ENCODE peak calls at places on chromosomes 6 and 20, in five cellular contexts. One of them, this sample, is unnamed.
A peak's percentile ranks its signal among the peaks of the same experiment; 100 is the strongest.

GRCh38 chr6:86459978-86460377 is 477.4 kb upstream of the HTR1E start:
- DNase-seq in stimulated activated CD4-positive, alpha-beta T cell treated with anti-CD3 and anti-CD28 coated beads, Interleukin-12 subunit alpha, Interleukin-12 subunit beta, amount 100 ng/mL, for 48 hours: no peak
- DNase-seq in LHCN-M2: no peak
- DNase-seq in endothelial cell: no peak
- DNase-seq in CD8-positive, alpha-beta memory T cell: no peak
- DNase-seq in this sample: no peak

GRCh38 chr20:16569218-16570153 is 3.8 kb downstream of the KIF16B start:
- DNase-seq in stimulated activated CD4-positive, alpha-beta T cell treated with anti-CD3 and anti-CD28 coated beads, Interleukin-12 subunit alpha, Interleukin-12 subunit beta, amount 100 ng/mL, for 48 hours: no peak
- DNase-seq in LHCN-M2: no peak
- DNase-seq in CD8-positive, alpha-beta memory T cell: no peak
- DNase-seq in endothelial cell: no peak
- DNase-seq in this sample: no peak

GRCh38 chr6:46954819-46955520 is 33.2 kb upstream of the ADGRF5 start:
- DNase-seq in CD8-positive, alpha-beta memory T cell: no peak
- DNase-seq in LHCN-M2: no peak
- DNase-seq in endothelial cell: no peak
- DNase-seq in stimulated activated CD4-positive, alpha-beta T cell treated with anti-CD3 and anti-CD28 coated beads, Interleukin-12 subunit alpha, Interleukin-12 subunit beta, amount 100 ng/mL, for 48 hours: no peak
- DNase-seq in this sample: no peak

GRCh38 chr6:143196525-143197225 is 136.0 kb downstream of the AIG1 start:
- DNase-seq in CD8-positive, alpha-beta memory T cell: no peak
- DNase-seq in endothelial cell: no peak
- DNase-seq in stimulated activated CD4-positive, alpha-beta T cell treated with anti-CD3 and anti-CD28 coated beads, Interleukin-12 subunit alpha, Interleukin-12 subunit beta, amount 100 ng/mL, for 48 hours: no peak
- DNase-seq in LHCN-M2: peak; percentile 41
- DNase-seq in this sample: no peak

GRCh38 chr6:52815167-52816092 is 11.8 kb upstream of the GSTA1 start:
- DNase-seq in CD8-positive, alpha-beta memory T cell: peak; percentile 11
- DNase-seq in stimulated activated CD4-positive, alpha-beta T cell treated with anti-CD3 and anti-CD28 coated beads, Interleukin-12 subunit alpha, Interleukin-12 subunit beta, amount 100 ng/mL, for 48 hours: peak; percentile 8
- DNase-seq in LHCN-M2: peak; percentile 44
- DNase-seq in endothelial cell: peak; percentile 57
- DNase-seq in this sample: peak; percentile 5

GRCh38 chr6:32983493-32983848 is 15.1 kb downstream of the BRD2 start:
- DNase-seq in LHCN-M2: no peak
- DNase-seq in stimulated activated CD4-positive, alpha-beta T cell treated with anti-CD3 and anti-CD28 coated beads, Interleukin-12 subunit alpha, Interleukin-12 subunit beta, amount 100 ng/mL, for 48 hours: no peak
- DNase-seq in CD8-positive, alpha-beta memory T cell: no peak
- DNase-seq in endothelial cell: no peak
- DNase-seq in this sample: no peak

GRCh38 chr6:144262470-144263369 is 22.4 kb upstream of the UTRN start:
- DNase-seq in CD8-positive, alpha-beta memory T cell: no peak
- DNase-seq in endothelial cell: no peak
- DNase-seq in stimulated activated CD4-positive, alpha-beta T cell treated with anti-CD3 and anti-CD28 coated beads, Interleukin-12 subunit alpha, Interleukin-12 subunit beta, amount 100 ng/mL, for 48 hours: no peak
- DNase-seq in LHCN-M2: no peak
- DNase-seq in this sample: no peak

GRCh38 chr20:62744761-62745160 is 36.1 kb downstream of the NTSR1 start:
- DNase-seq in endothelial cell: no peak
- DNase-seq in stimulated activated CD4-positive, alpha-beta T cell treated with anti-CD3 and anti-CD28 coated beads, Interleukin-12 subunit alpha, Interleukin-12 subunit beta, amount 100 ng/mL, for 48 hours: no peak
- DNase-seq in CD8-positive, alpha-beta memory T cell: no peak
- DNase-seq in LHCN-M2: no peak
- DNase-seq in this sample: no peak

GRCh38 chr6:130913119-130913518 is 85.9 kb downstream of the SMLR1 start:
- DNase-seq in stimulated activated CD4-positive, alpha-beta T cell treated with anti-CD3 and anti-CD28 coated beads, Interleukin-12 subunit alpha, Interleukin-12 subunit beta, amount 100 ng/mL, for 48 hours: peak; percentile 4
- DNase-seq in CD8-positive, alpha-beta memory T cell: no peak
- DNase-seq in endothelial cell: no peak
- DNase-seq in LHCN-M2: no peak
- DNase-seq in this sample: no peak

GRCh38 chr20:37362821-37363220 is 16.9 kb downstream of the SRC start:
- DNase-seq in endothelial cell: no peak
- DNase-seq in LHCN-M2: no peak
- DNase-seq in stimulated activated CD4-positive, alpha-beta T cell treated with anti-CD3 and anti-CD28 coated beads, Interleukin-12 subunit alpha, Interleukin-12 subunit beta, amount 100 ng/mL, for 48 hours: no peak
- DNase-seq in CD8-positive, alpha-beta memory T cell: no peak
- DNase-seq in this sample: no peak

GRCh38 chr20:47355489-47356219 is 845 bp downstream of the ZMYND8 start:
- DNase-seq in LHCN-M2: no peak
- DNase-seq in CD8-positive, alpha-beta memory T cell: no peak
- DNase-seq in endothelial cell: no peak
- DNase-seq in stimulated activated CD4-positive, alpha-beta T cell treated with anti-CD3 and anti-CD28 coated beads, Interleukin-12 subunit alpha, Interleukin-12 subunit beta, amount 100 ng/mL, for 48 hours: no peak
- DNase-seq in this sample: no peak

GRCh38 chr20:19913927-19914614 is 103.1 kb upstream of the NAA20 start:
- DNase-seq in CD8-positive, alpha-beta memory T cell: no peak
- DNase-seq in endothelial cell: no peak
- DNase-seq in stimulated activated CD4-positive, alpha-beta T cell treated with anti-CD3 and anti-CD28 coated beads, Interleukin-12 subunit alpha, Interleukin-12 subunit beta, amount 100 ng/mL, for 48 hours: no peak
- DNase-seq in LHCN-M2: peak; percentile 67
- DNase-seq in this sample: no peak

GRCh38 chr20:25692499-25692898 is 4.2 kb downstream of the ZNF337 start:
- DNase-seq in CD8-positive, alpha-beta memory T cell: no peak
- DNase-seq in stimulated activated CD4-positive, alpha-beta T cell treated with anti-CD3 and anti-CD28 coated beads, Interleukin-12 subunit alpha, Interleukin-12 subunit beta, amount 100 ng/mL, for 48 hours: no peak
- DNase-seq in LHCN-M2: no peak
- DNase-seq in endothelial cell: no peak
- DNase-seq in this sample: no peak

GRCh38 chr6:168678177-168678576 is 237.2 kb downstream of the SMOC2 start:
- DNase-seq in LHCN-M2: no peak
- DNase-seq in endothelial cell: no peak
- DNase-seq in stimulated activated CD4-positive, alpha-beta T cell treated with anti-CD3 and anti-CD28 coated beads, Interleukin-12 subunit alpha, Interleukin-12 subunit beta, amount 100 ng/mL, for 48 hours: no peak
- DNase-seq in CD8-positive, alpha-beta memory T cell: no peak
- DNase-seq in this sample: no peak

GRCh38 chr6:128598561-128598960 is 78.2 kb upstream of the PTPRK start:
- DNase-seq in LHCN-M2: no peak
- DNase-seq in endothelial cell: no peak
- DNase-seq in stimulated activated CD4-positive, alpha-beta T cell treated with anti-CD3 and anti-CD28 coated beads, Interleukin-12 subunit alpha, Interleukin-12 subunit beta, amount 100 ng/mL, for 48 hours: no peak
- DNase-seq in CD8-positive, alpha-beta memory T cell: no peak
- DNase-seq in this sample: no peak

GRCh38 chr20:36872857-36873256 is 3.1 kb upstream of the TLDC2 start:
- DNase-seq in LHCN-M2: no peak
- DNase-seq in stimulated activated CD4-positive, alpha-beta T cell treated with anti-CD3 and anti-CD28 coated beads, Interleukin-12 subunit alpha, Interleukin-12 subunit beta, amount 100 ng/mL, for 48 hours: no peak
- DNase-seq in CD8-positive, alpha-beta memory T cell: no peak
- DNase-seq in endothelial cell: no peak
- DNase-seq in this sample: no peak

GRCh38 chr20:63076421-63076820 is 69.7 kb upstream of the BHLHE23 start:
- DNase-seq in endothelial cell: no peak
- DNase-seq in stimulated activated CD4-positive, alpha-beta T cell treated with anti-CD3 and anti-CD28 coated beads, Interleukin-12 subunit alpha, Interleukin-12 subunit beta, amount 100 ng/mL, for 48 hours: no peak
- DNase-seq in CD8-positive, alpha-beta memory T cell: no peak
- DNase-seq in LHCN-M2: no peak
- DNase-seq in this sample: no peak

GRCh38 chr6:39962831-39963230 is 28.6 kb upstream of the MOCS1 start:
- DNase-seq in endothelial cell: no peak
- DNase-seq in LHCN-M2: no peak
- DNase-seq in stimulated activated CD4-positive, alpha-beta T cell treated with anti-CD3 and anti-CD28 coated beads, Interleukin-12 subunit alpha, Interleukin-12 subunit beta, amount 100 ng/mL, for 48 hours: no peak
- DNase-seq in CD8-positive, alpha-beta memory T cell: no peak
- DNase-seq in this sample: no peak

This sample was measured in T-helper 1 cell.